ENCODE peak calls at places on chromosome 14, in eight cellular contexts. Y, K, F, I, E, X, Q and C are unnamed samples.

GRCh38 chr14:72450473-72451044 is 443.3 kb downstream of the DPF3 start:
- DNase-seq in Y (no peak), K (no peak), F (no peak), I (no peak), E (no peak), X (no peak), Q (no peak), C (no peak)

GRCh38 chr14:55092326-55092725 is 36.7 kb upstream of the LGALS3 start:
- DNase-seq in Y (peak), K (no peak), F (no peak), I (no peak), E (no peak), X (no peak), Q (no peak), C (no peak)

GRCh38 chr14:99732436-99733220 is 48.5 kb downstream of the CYP46A1 start:
- DNase-seq in Y (no peak), K (no peak), F (no peak), I (no peak), E (no peak), X (peak), Q (peak), C (no peak)

GRCh38 chr14:101351146-101351545 is 210.1 kb upstream of the DIO3 start:
- DNase-seq in Y (no peak), K (no peak), F (no peak), I (no peak), E (no peak), X (no peak), Q (no peak), C (no peak)

GRCh38 chr14:53956427-53957201 is at the start of gene BMP4:
- DNase-seq in Y (no peak), K (no peak), F (no peak), I (peak), E (no peak), X (peak), Q (peak), C (no peak)

GRCh38 chr14:29806124-29806517 is 121.5 kb downstream of the PRKD1 start:
- DNase-seq in Y (no peak), K (no peak), F (no peak), I (no peak), E (no peak), X (no peak), Q (no peak), C (no peak)

GRCh38 chr14:90603336-90603735 is 206.5 kb downstream of the CALM1 start:
- DNase-seq in Y (no peak), K (no peak), F (no peak), I (no peak), E (no peak), X (no peak), Q (no peak), C (no peak)

GRCh38 chr14:106842687-106843086 is 1316.3 kb downstream of the TMEM121 start:
- DNase-seq in Y (no peak), K (no peak), F (no peak), I (peak), E (no peak), X (peak), Q (no peak), C (no peak)

GRCh38 chr14:38255673-38256357 is at the start of gene CLEC14A:
- DNase-seq in Y (no peak), K (no peak), F (no peak), I (no peak), E (no peak), X (peak), Q (peak), C (no peak)

GRCh38 chr14:35403397-35404245 is 928 bp downstream of the NFKBIA start:
- DNase-seq in Y (peak), K (peak), F (peak), I (peak), E (peak), X (peak), Q (peak), C (peak)

GRCh38 chr14:36879558-36879957 is 217.9 kb downstream of the PAX9 start:
- DNase-seq in Y (no peak), K (no peak), F (no peak), I (no peak), E (no peak), X (no peak), Q (no peak), C (no peak)

GRCh38 chr14:104749111-104749649 is 3.8 kb upstream of the SIVA1 start:
- DNase-seq in Y (peak), K (no peak), F (peak), I (no peak), E (no peak), X (no peak), Q (no peak), C (peak)

GRCh38 chr14:34615507-34615906 is 14.4 kb downstream of the SNX6 start:
- DNase-seq in Y (no peak), K (no peak), F (no peak), I (no peak), E (no peak), X (no peak), Q (no peak), C (no peak)

GRCh38 chr14:23984891-23985607 is 3.7 kb upstream of the DHRS4L2 start:
- DNase-seq in Y (no peak), K (no peak), F (peak), I (peak), E (no peak), X (no peak), Q (no peak), C (no peak)

GRCh38 chr14:49970474-49971147 is 77.7 kb downstream of the ARF6 start:
- DNase-seq in Y (no peak), K (no peak), F (no peak), I (no peak), E (no peak), X (no peak), Q (no peak), C (no peak)

GRCh38 chr14:69363055-69363454 is 35.0 kb downstream of the ERH start:
- DNase-seq in Y (no peak), K (no peak), F (no peak), I (peak), E (no peak), X (no peak), Q (no peak), C (peak)

GRCh38 chr14:71130491-71131179 is 223.4 kb downstream of the PCNX1 start:
- DNase-seq in Y (no peak), K (no peak), F (no peak), I (no peak), E (no peak), X (no peak), Q (no peak), C (no peak)

GRCh38 chr14:67674480-67675218 is at the start of gene VTI1B:
- DNase-seq in Y (peak), K (peak), F (peak), I (peak), E (peak), X (peak), Q (peak), C (peak)

GRCh38 chr14:104597576-104597975 is 7.0 kb downstream of the TMEM179 start:
- DNase-seq in Y (no peak), K (no peak), F (no peak), I (no peak), E (no peak), X (no peak), Q (no peak), C (no peak)

GRCh38 chr14:24403294-24404013 is 4.7 kb downstream of the NYNRIN start:
- DNase-seq in Y (no peak), K (no peak), F (no peak), I (no peak), E (no peak), X (no peak), Q (no peak), C (no peak)

GRCh38 chr14:35252485-35252884 is 39.7 kb upstream of the PSMA6 start:
- DNase-seq in Y (no peak), K (no peak), F (no peak), I (no peak), E (no peak), X (no peak), Q (no peak), C (no peak)

GRCh38 chr14:77324816-77325745 is 4.2 kb downstream of the GSTZ1 start:
- DNase-seq in Y (no peak), K (no peak), F (no peak), I (no peak), E (no peak), X (no peak), Q (no peak), C (no peak)